ENCODE peak calls at places on chromosomes 4 and X, in eight cellular contexts. U is stomach, Y is Peyer's patch, F is body of pancreas, K is HepG2, S is suprapubic skin, Q is spleen, B is esophagus squamous epithelium. O is an unnamed sample.

GRCh38 chr4:8044699-8045098 is 105.0 kb upstream of the AFAP1 start:
- DNase-seq in U (no peak), Y (no peak), F (no peak), K (no peak), S (no peak), Q (no peak), B (no peak), O (no peak)

GRCh38 chr4:153207561-153207960 is 3.3 kb downstream of the TRIM2 start:
- DNase-seq in U (peak; percentile 66), Y (no peak), F (peak; percentile 57), K (peak; percentile 28), S (no peak), Q (no peak), B (no peak), O (no peak)

GRCh38 chr4:172899861-172900260 is 268.8 kb upstream of the GALNT7 start:
- DNase-seq in U (no peak), Y (no peak), F (no peak), K (no peak), S (no peak), Q (no peak), B (no peak), O (no peak)

GRCh38 chr4:76745264-76745663 is 152.7 kb downstream of the SOWAHB start:
- DNase-seq in U (no peak), Y (no peak), F (no peak), K (no peak), S (no peak), Q (no peak), B (no peak), O (no peak)

GRCh38 chrX:29065477-29065876 is 478.2 kb downstream of the IL1RAPL1 start:
- DNase-seq in U (no peak), Y (no peak), F (no peak), K (no peak), S (no peak), Q (no peak), B (no peak), O (no peak)

GRCh38 chr4:173424899-173425805 is 26.2 kb upstream of the SCRG1 start:
- DNase-seq in U (no peak), Y (no peak), F (no peak), K (no peak), S (no peak), Q (no peak), B (no peak), O (no peak)

GRCh38 chr4:30792616-30793015 is 72.4 kb downstream of the PCDH7 start:
- DNase-seq in U (no peak), Y (no peak), F (no peak), K (no peak), S (no peak), Q (no peak), B (no peak), O (no peak)

GRCh38 chr4:41749650-41750049 is 1.1 kb upstream of the PHOX2B start:
- DNase-seq in U (no peak), Y (no peak), F (no peak), K (no peak), S (no peak), Q (no peak), B (no peak), O (no peak)

GRCh38 chr4:128161138-128161537 is 100.0 kb downstream of the LARP1B start:
- DNase-seq in U (no peak), Y (no peak), F (no peak), K (no peak), S (no peak), Q (no peak), B (no peak), O (no peak)

GRCh38 chr4:15238720-15239119 is 189.1 kb upstream of the C1QTNF7 start:
- DNase-seq in U (no peak), Y (no peak), F (no peak), K (peak; percentile 5), S (no peak), Q (no peak), B (no peak), O (no peak)

GRCh38 chr4:126748736-126749135 is 884.0 kb upstream of the INTU start:
- DNase-seq in U (no peak), Y (no peak), F (no peak), K (no peak), S (no peak), Q (no peak), B (no peak), O (no peak)

GRCh38 chr4:179615704-179616103 is 2173.5 kb upstream of the AGA start:
- DNase-seq in U (no peak), Y (no peak), F (no peak), K (no peak), S (no peak), Q (no peak), B (no peak), O (no peak)
- TF ChIP-seq POLR2A in U (no peak), Y (no peak), F (no peak), K (no peak), S (no peak), Q (no peak), B (no peak), O (no peak)

GRCh38 chrX:107673933-107674479 is 45.7 kb downstream of the PRPS1 start:
- DNase-seq in U (peak; percentile 87), Y (peak; percentile 95), F (peak; percentile 40), K (no peak), S (peak; percentile 96), Q (peak; percentile 97), B (peak; percentile 86), O (peak; percentile 84)

GRCh38 chrX:107674480-107675364 is 46.4 kb downstream of the PRPS1 start:
- DNase-seq in U (peak; percentile 58), Y (peak; percentile 61), F (peak; percentile 32), K (no peak), S (peak; percentile 95), Q (peak; percentile 85), B (peak; percentile 20), O (peak; percentile 83)

GRCh38 chrX:107675365-107675654 is 47.0 kb downstream of the PRPS1 start:
- DNase-seq in U (no peak), Y (no peak), F (no peak), K (no peak), S (no peak), Q (no peak), B (no peak), O (no peak)

GRCh38 chrX:107672955-107673378 is 44.7 kb downstream of the PRPS1 start:
- DNase-seq in U (peak; percentile 77), Y (peak; percentile 86), F (peak; percentile 58), K (peak; percentile 28), S (peak; percentile 91), Q (peak; percentile 93), B (peak; percentile 52), O (peak; percentile 63)

DNA sequence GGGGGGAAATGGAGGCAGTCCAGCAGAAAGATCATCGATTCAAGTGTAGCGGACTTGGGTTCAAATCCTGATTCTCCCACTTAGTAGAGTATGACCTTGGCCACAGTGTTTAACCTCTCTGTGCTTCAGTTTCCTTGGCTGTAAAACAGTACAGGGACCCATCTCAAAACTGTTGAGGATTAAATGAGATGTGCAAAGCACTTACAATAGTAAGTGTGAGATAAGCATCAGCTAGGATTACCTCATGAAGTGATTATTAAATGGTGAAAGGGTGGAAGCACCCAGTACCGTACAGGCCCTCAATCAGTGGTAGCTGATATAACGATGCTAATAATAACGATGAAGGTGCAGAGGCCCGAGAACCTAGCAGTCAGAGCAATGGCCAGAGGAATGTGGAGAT is 45.1 kb downstream of the PRPS1 start:
- DNase-seq in U (no peak), Y (no peak), F (no peak), K (no peak), S (no peak), Q (no peak), B (no peak), O (no peak)
- H3K4me1 ChIP-seq in U (peaks cover 56% of the 10 kb centered on the region), Y (peaks cover 20% of the 10 kb centered on the region), F (peaks cover 51% of the 10 kb centered on the region), K (no peaks in the 10 kb centered on the region), S (peaks cover 33% of the 10 kb centered on the region), Q (peaks cover 46% of the 10 kb centered on the region), B (peaks cover 58% of the 10 kb centered on the region), O (peaks cover 22% of the 10 kb centered on the region)

GRCh38 chr4:24969486-24969885 is 56.6 kb upstream of the CCDC149 start:
- DNase-seq in U (no peak), Y (no peak), F (no peak), K (no peak), S (no peak), Q (no peak), B (no peak), O (no peak)

GRCh38 chr4:24971192-24971591 is 58.4 kb upstream of the CCDC149 start:
- DNase-seq in U (no peak), Y (no peak), F (peak; percentile 14), K (peak; percentile 31), S (no peak), Q (no peak), B (no peak), O (no peak)

GRCh38 chr4:24968992-24969391 is 56.1 kb upstream of the CCDC149 start:
- DNase-seq in U (no peak), Y (no peak), F (no peak), K (no peak), S (no peak), Q (no peak), B (no peak), O (no peak)

GRCh38 chr4:24970191-24970590 is 57.3 kb upstream of the CCDC149 start:
- DNase-seq in U (no peak), Y (no peak), F (no peak), K (no peak), S (no peak), Q (no peak), B (no peak), O (no peak)

GRCh38 chr4:24970635-24971034 is 57.8 kb upstream of the CCDC149 start:
- DNase-seq in U (no peak), Y (no peak), F (no peak), K (no peak), S (no peak), Q (no peak), B (no peak), O (no peak)
- H3K36me3 ChIP-seq in U (no peaks in the 10 kb centered on the region), Y (no peaks in the 10 kb centered on the region), F (no peaks in the 10 kb centered on the region), K (no peaks in the 10 kb centered on the region), S (no peaks in the 10 kb centered on the region), Q (no peaks in the 10 kb centered on the region), B (no peaks in the 10 kb centered on the region), O (no peaks in the 10 kb centered on the region)

GRCh38 chr4:185359767-185360446 is 35.8 kb downstream of the LRP2BP start:
- DNase-seq in U (no peak), Y (no peak), F (no peak), K (no peak), S (no peak), Q (no peak), B (no peak), O (no peak)
- TF ChIP-seq POLR2A in U (no peak), Y (no peak), F (no peak), K (no peak), S (no peak), Q (no peak), B (no peak), O (no peak)